ENCODE peak calls at places on chromosome 12, in five cellular contexts. One of them, this sample, is unnamed.

GRCh38 chr12:9751204-9752144 is 9.2 kb downstream of the CD69 start:
- DNase-seq in naive thymus-derived CD8-positive, alpha-beta T cell: no peak
- DNase-seq in AG08396: no peak
- DNase-seq in stimulated activated CD8-positive, alpha-beta memory T cell treated with anti-CD3 and anti-CD28 coated beads, Interleukin-4, amount 100 ng/mL, for 4 hours: peak
- DNase-seq in HEK293T: no peak
- DNase-seq in this sample: no peak

GRCh38 chr12:121128908-121129704 is 3.6 kb upstream of the P2RX7 start:
- DNase-seq in HEK293T: no peak
- DNase-seq in AG08396: peak
- DNase-seq in stimulated activated CD8-positive, alpha-beta memory T cell treated with anti-CD3 and anti-CD28 coated beads, Interleukin-4, amount 100 ng/mL, for 4 hours: peak
- DNase-seq in naive thymus-derived CD8-positive, alpha-beta T cell: peak
- DNase-seq in this sample: peak

GRCh38 chr12:27335364-27336145 is 2.9 kb downstream of the BMAL2 start:
- DNase-seq in HEK293T: no peak
- DNase-seq in naive thymus-derived CD8-positive, alpha-beta T cell: no peak
- DNase-seq in AG08396: no peak
- DNase-seq in stimulated activated CD8-positive, alpha-beta memory T cell treated with anti-CD3 and anti-CD28 coated beads, Interleukin-4, amount 100 ng/mL, for 4 hours: no peak
- DNase-seq in this sample: no peak

GRCh38 chr12:25276199-25276937 is 25.6 kb upstream of the KRAS start:
- DNase-seq in HEK293T: peak
- DNase-seq in AG08396: peak
- DNase-seq in naive thymus-derived CD8-positive, alpha-beta T cell: no peak
- DNase-seq in stimulated activated CD8-positive, alpha-beta memory T cell treated with anti-CD3 and anti-CD28 coated beads, Interleukin-4, amount 100 ng/mL, for 4 hours: peak
- DNase-seq in this sample: peak

GRCh38 chr12:102459314-102459713 is 21.0 kb downstream of the IGF1 start:
- DNase-seq in AG08396: no peak
- DNase-seq in stimulated activated CD8-positive, alpha-beta memory T cell treated with anti-CD3 and anti-CD28 coated beads, Interleukin-4, amount 100 ng/mL, for 4 hours: no peak
- DNase-seq in HEK293T: no peak
- DNase-seq in naive thymus-derived CD8-positive, alpha-beta T cell: no peak
- DNase-seq in this sample: no peak

GRCh38 chr12:129552996-129553750 is 350.7 kb downstream of the TMEM132D start:
- DNase-seq in stimulated activated CD8-positive, alpha-beta memory T cell treated with anti-CD3 and anti-CD28 coated beads, Interleukin-4, amount 100 ng/mL, for 4 hours: no peak
- DNase-seq in HEK293T: no peak
- DNase-seq in AG08396: no peak
- DNase-seq in naive thymus-derived CD8-positive, alpha-beta T cell: no peak
- DNase-seq in this sample: no peak

GRCh38 chr12:107384645-107385044 is 291.3 kb upstream of the CRY1 start:
- DNase-seq in HEK293T: peak
- DNase-seq in stimulated activated CD8-positive, alpha-beta memory T cell treated with anti-CD3 and anti-CD28 coated beads, Interleukin-4, amount 100 ng/mL, for 4 hours: no peak
- DNase-seq in AG08396: no peak
- DNase-seq in naive thymus-derived CD8-positive, alpha-beta T cell: no peak
- DNase-seq in this sample: no peak

GRCh38 chr12:30795410-30795659 is 40.6 kb upstream of the CAPRIN2 start:
- DNase-seq in stimulated activated CD8-positive, alpha-beta memory T cell treated with anti-CD3 and anti-CD28 coated beads, Interleukin-4, amount 100 ng/mL, for 4 hours: no peak
- DNase-seq in HEK293T: no peak
- DNase-seq in naive thymus-derived CD8-positive, alpha-beta T cell: no peak
- DNase-seq in AG08396: no peak
- DNase-seq in this sample: no peak

GRCh38 chr12:7374423-7375144 is 69.4 kb downstream of the CD163L1 start:
- DNase-seq in HEK293T: peak
- DNase-seq in naive thymus-derived CD8-positive, alpha-beta T cell: no peak
- DNase-seq in AG08396: peak
- DNase-seq in stimulated activated CD8-positive, alpha-beta memory T cell treated with anti-CD3 and anti-CD28 coated beads, Interleukin-4, amount 100 ng/mL, for 4 hours: no peak
- DNase-seq in this sample: peak